ENCODE peak calls at places on chromosomes 7 and 10, in five cellular contexts. H, J, P, F and Y are unnamed samples. For H3K4me1 and H3K27me3, the result is how much of the 10 kb centered on the place peaks cover.

GRCh38 chr7:83410989-83411591 is 237.8 kb downstream of the SEMA3E start:
- DNase-seq in P (peak), H (no peak), J (no peak), F (no peak), Y (peak)

GRCh38 chr7:128191136-128191844 is 49.8 kb upstream of the LEP start:
- DNase-seq in F (no peak), P (no peak), H (no peak), J (no peak), Y (no peak)

GRCh38 chr10:23037561-23037960 is 57.8 kb upstream of the MSRB2 start:
- DNase-seq in F (no peak), J (no peak), P (no peak), H (no peak), Y (no peak)

GRCh38 chr10:101602767-101603398 is 14.8 kb downstream of the DPCD start:
- DNase-seq in J (peak), F (peak), P (peak), H (peak), Y (peak)

GRCh38 chr10:102777696-102778530 is 34.2 kb downstream of the WBP1L start:
- DNase-seq in J (no peak), F (no peak), H (no peak), P (no peak), Y (no peak)

GRCh38 chr10:80555415-80555814 is 17.7 kb downstream of the SH2D4B start:
- DNase-seq in F (no peak), P (no peak), H (no peak), J (no peak), Y (no peak)

GRCh38 chr7:5594616-5595544 is 171.2 kb upstream of the TNRC18 start:
- DNase-seq in F (no peak), P (peak), H (no peak), J (no peak), Y (no peak)

GRCh38 chr10:60376221-60376620 is 13.5 kb downstream of the ANK3 start:
- DNase-seq in P (no peak), F (no peak), J (no peak), H (no peak), Y (no peak)

GRCh38 chr7:15839415-15840100 is 153.1 kb upstream of the MEOX2 start:
- DNase-seq in P (no peak), H (no peak), F (no peak), J (no peak), Y (peak)

GRCh38 chr10:33087142-33087541 is 129.1 kb upstream of the ITGB1 start:
- DNase-seq in F (no peak), P (no peak), H (no peak), J (no peak), Y (no peak)

GRCh38 chr10:33093362-33093761 is 135.3 kb upstream of the ITGB1 start:
- DNase-seq in H (no peak), P (no peak), F (no peak), J (no peak), Y (no peak)

GRCh38 chr10:33087922-33088321 is 129.9 kb upstream of the ITGB1 start:
- DNase-seq in F (no peak), J (no peak), H (no peak), P (no peak), Y (no peak)

GRCh38 chr10:33094263-33095051 is 136.4 kb upstream of the ITGB1 start:
- DNase-seq in F (no peak), H (no peak), P (no peak), J (no peak), Y (no peak)

GRCh38 chr10:33091186-33091585 is 133.2 kb upstream of the ITGB1 start:
- DNase-seq in F (no peak), P (no peak), H (no peak), J (no peak), Y (no peak)
- H3K4me1 ChIP-seq in F (under half), P (under half), H (under half), J (under half), Y (under half)

GRCh38 chr7:45590679-45591057 is 16.5 kb downstream of the ADCY1 start:
- DNase-seq in J (no peak), P (no peak), F (peak), H (no peak), Y (no peak)

GRCh38 chr7:45593121-45593541 is 19.0 kb downstream of the ADCY1 start:
- DNase-seq in H (no peak), F (peak), P (no peak), J (no peak), Y (no peak)

GRCh38 chr7:45592230-45592991 is 18.2 kb downstream of the ADCY1 start:
- DNase-seq in F (peak), P (no peak), J (no peak), H (no peak), Y (peak)

GRCh38 chr7:45589915-45590678 is 15.9 kb downstream of the ADCY1 start:
- DNase-seq in H (no peak), F (peak), J (no peak), P (no peak), Y (no peak)

DNA sequence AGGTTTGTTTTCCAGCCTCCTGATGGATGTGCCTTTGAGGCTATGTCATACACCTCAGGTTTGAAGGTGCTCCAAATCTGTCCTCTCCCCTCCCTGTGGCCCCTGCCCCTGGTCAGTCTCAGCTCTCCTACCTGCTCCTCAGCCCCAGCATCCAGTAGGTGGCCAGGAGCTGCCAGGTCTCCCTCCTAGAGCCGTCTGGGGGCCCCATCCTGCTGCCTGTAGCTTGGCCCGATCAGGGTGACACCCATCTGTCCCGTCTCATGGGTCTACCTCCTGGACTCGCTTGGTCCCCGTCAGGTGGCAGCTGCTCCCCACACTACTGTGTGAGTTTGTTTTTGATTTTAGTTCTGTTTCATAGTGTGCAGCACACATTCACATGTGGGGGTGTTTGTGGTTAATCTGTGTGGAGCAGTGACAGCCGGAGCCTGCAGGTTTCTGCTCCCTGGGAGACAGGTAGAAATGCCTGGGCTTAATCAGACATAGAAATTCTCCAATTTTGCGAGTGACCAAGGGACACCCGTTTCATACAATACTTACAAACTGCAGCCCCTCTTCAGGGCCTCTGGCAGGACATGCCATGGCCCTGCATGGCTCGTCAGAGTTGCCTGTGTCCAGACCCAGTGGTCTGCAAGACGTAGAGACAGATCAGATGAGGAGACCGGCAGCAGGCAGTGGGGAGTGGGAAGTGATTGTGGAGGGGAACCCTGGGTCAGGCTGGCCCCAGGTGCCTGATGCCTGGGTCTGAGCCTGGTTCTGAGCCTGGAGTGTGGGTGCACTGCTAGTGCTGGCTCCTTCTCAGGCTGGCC is 17.1 kb downstream of the ADCY1 start:
- DNase-seq in H (no peak), P (no peak), F (peak), J (no peak), Y (no peak)
- H3K27me3 ChIP-seq in H (under half), P (under half), F (under half), J (under half), Y (under half)

GRCh38 chr10:53069013-53069412 is 296.4 kb upstream of the MBL2 start:
- DNase-seq in J (no peak), H (no peak), F (no peak), P (no peak), Y (no peak)
- H3K4me1 ChIP-seq in J (under half), H (under half), F (under half), P (under half), Y (under half)

GRCh38 chr10:86265877-86266259 is 100.7 kb downstream of the GRID1 start:
- DNase-seq in J (no peak), F (peak), H (no peak), P (no peak), Y (no peak)
- H3K27me3 ChIP-seq in J (under half), F (under half), H (under half), P (under half), Y (under half)